ENCODE peak calls at places on chromosomes 1 and 21, in seven cellular contexts. A is prostate gland, B is transverse colon, Y is suprapubic skin, L is breast epithelium, E is H7, V is cardiac fibroblast. G is an unnamed sample.

GRCh38 chr1:165516469-165516868 is 27.3 kb upstream of the LRRC52 start:
- DNase-seq in A (no peak), Y (no peak), B (no peak), V (no peak), L (no peak), E (no peak), G (no peak)

GRCh38 chr1:20160034-20160433 is 20.9 kb downstream of the PLA2G2F start:
- DNase-seq in A (no peak), V (peak), L (no peak), B (no peak), Y (no peak), E (no peak), G (no peak)

GRCh38 chr1:147287133-147287865 is 44.8 kb downstream of the CHD1L start:
- DNase-seq in V (peak), E (no peak), Y (no peak), B (no peak), A (no peak), L (no peak), G (peak)

GRCh38 chr21:26794597-26795397 is 50.4 kb downstream of the ADAMTS1 start:
- DNase-seq in V (no peak), Y (no peak), E (no peak), L (no peak), A (no peak), B (no peak), G (no peak)

GRCh38 chr1:11207898-11208611 is 18.9 kb downstream of the ANGPTL7 start:
- DNase-seq in E (no peak), Y (no peak), B (no peak), L (no peak), V (peak), A (peak), G (no peak)

GRCh38 chr1:28580706-28581530 is 11.1 kb upstream of the RAB42 start:
- DNase-seq in Y (no peak), L (no peak), E (no peak), B (peak), A (peak), V (peak), G (no peak)

GRCh38 chr1:198088360-198089071 is 68.3 kb upstream of the NEK7 start:
- DNase-seq in A (no peak), B (no peak), L (no peak), E (peak), Y (no peak), V (peak), G (no peak)

GRCh38 chr1:107550358-107550757 is 409.5 kb downstream of the NTNG1 start:
- DNase-seq in E (no peak), B (no peak), Y (no peak), V (no peak), A (no peak), L (no peak), G (no peak)

GRCh38 chr1:171210355-171210754 is 25.3 kb downstream of the FMO2 start:
- DNase-seq in E (no peak), Y (no peak), L (no peak), A (peak), B (no peak), V (peak), G (no peak)

GRCh38 chr1:224118688-224119087 is 4.8 kb downstream of the FBXO28 start:
- DNase-seq in V (no peak), A (no peak), L (no peak), E (no peak), Y (no peak), B (no peak), G (no peak)

GRCh38 chr1:182392045-182393028 is 747 bp upstream of the GLUL start:
- DNase-seq in L (peak), V (peak), B (peak), A (peak), E (no peak), Y (no peak), G (no peak)

GRCh38 chr21:16837319-16837718 is 675.5 kb upstream of the CXADR start:
- DNase-seq in Y (no peak), E (no peak), B (no peak), L (no peak), A (no peak), V (peak), G (no peak)

GRCh38 chr21:45019076-45019886 is 55.1 kb upstream of the ADARB1 start:
- DNase-seq in Y (peak), V (no peak), A (no peak), E (peak), L (no peak), B (peak), G (no peak)

GRCh38 chr1:231184891-231185290 is 23.0 kb downstream of the TRIM67 start:
- DNase-seq in V (no peak), Y (no peak), L (no peak), B (no peak), E (no peak), A (no peak), G (no peak)

GRCh38 chr1:159266832-159267231 is 35.3 kb upstream of the FCER1A start:
- DNase-seq in A (no peak), V (peak), B (no peak), E (no peak), Y (no peak), L (no peak), G (no peak)

GRCh38 chr1:203451849-203452784 is 23.5 kb upstream of the PRELP start:
- DNase-seq in B (no peak), V (no peak), Y (no peak), A (no peak), E (no peak), L (no peak), G (no peak)
- H3K4me3 ChIP-seq in B (no peak), V (no peak), Y (no peak), A (no peak), E (no peak), L (no peak), G (no peak)

DNA sequence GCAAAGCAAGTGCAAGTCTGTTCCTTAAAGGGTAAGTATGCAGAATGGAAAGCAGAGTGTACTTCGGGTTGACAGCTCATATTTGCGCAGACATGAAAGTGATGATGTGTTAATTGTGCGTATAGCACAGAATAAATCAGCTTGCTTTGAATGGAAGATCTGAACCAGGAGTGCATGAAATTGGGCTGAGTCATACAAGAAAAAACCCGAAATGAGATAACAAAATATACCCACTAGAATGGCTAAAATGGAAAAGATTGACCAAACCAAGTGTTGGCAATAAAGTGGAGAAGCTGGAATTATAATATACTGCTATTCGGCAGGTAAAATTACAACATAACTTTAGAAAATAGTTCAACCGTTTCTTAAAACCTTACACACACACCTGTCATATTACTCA is 28.5 kb downstream of the CR1L start:
- DNase-seq in V (no peak), Y (no peak), L (no peak), B (no peak), A (no peak), E (no peak), G (no peak)
- H3K4me3 ChIP-seq in V (no peak), Y (no peak), L (no peak), B (no peak), A (no peak), E (no peak), G (no peak)

DNA sequence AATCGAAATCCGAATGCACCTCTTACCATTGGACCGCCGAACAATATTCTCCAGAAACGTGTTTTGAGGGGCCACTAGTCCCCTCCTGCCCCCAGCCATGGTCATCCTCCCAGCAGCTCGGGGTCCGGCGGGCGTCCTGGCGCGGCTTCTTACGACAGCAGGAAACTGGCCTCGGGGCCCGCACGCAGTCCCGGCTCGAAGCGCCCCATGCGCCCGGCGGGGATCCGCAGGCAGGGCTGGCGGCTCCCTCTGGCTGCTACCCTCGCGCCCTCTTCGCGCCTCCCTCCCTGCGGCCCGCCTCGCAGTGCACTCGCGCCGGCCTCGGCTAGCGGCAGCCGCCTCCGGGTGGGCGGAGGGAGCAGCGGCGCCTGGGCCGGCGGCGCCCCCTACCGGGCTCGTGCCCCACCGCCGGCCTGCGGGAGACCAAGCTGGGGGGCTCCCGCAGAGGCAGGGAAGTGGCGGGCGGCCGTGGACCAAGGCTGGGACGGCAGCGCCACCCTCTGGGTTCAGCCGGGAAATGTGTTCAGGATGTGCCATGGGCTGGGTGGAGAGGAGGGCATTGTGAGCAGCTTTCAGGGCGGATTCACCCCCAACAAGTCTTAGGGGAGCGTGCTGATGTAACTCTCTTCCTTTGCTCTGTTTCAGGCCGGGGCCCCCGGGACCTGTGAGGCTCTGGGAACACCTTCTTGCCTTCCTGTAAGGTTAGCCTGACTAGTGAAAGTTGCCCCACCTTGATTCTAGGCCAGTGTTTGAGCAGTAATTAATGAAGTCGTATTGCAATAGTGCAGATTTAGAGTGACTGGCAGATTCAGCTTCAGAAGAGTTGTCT is at the start of gene KCNH1:
- DNase-seq in E (peak), V (peak), B (peak), A (peak), Y (peak), L (peak), G (peak)
- H3K4me3 ChIP-seq in E (peak), V (peak), B (peak), A (peak), Y (peak), L (peak), G (peak)

GRCh38 chr1:214683596-214683995 is 80.6 kb downstream of the CENPF start:
- DNase-seq in Y (no peak), A (no peak), E (peak), V (no peak), L (no peak), B (no peak), G (no peak)

GRCh38 chr1:214685906-214686305 is 82.9 kb downstream of the CENPF start:
- DNase-seq in B (no peak), Y (no peak), E (no peak), L (no peak), V (no peak), A (no peak), G (no peak)

GRCh38 chr1:214688891-214689290 is 85.9 kb downstream of the CENPF start:
- DNase-seq in V (no peak), Y (no peak), A (no peak), E (no peak), B (no peak), L (no peak), G (no peak)

GRCh38 chr1:214686497-214686896 is 83.5 kb downstream of the CENPF start:
- DNase-seq in A (no peak), E (no peak), Y (no peak), V (no peak), L (no peak), B (no peak), G (no peak)
- H3K4me3 ChIP-seq in A (no peak), E (no peak), Y (no peak), V (no peak), L (no peak), B (no peak), G (no peak)

DNA sequence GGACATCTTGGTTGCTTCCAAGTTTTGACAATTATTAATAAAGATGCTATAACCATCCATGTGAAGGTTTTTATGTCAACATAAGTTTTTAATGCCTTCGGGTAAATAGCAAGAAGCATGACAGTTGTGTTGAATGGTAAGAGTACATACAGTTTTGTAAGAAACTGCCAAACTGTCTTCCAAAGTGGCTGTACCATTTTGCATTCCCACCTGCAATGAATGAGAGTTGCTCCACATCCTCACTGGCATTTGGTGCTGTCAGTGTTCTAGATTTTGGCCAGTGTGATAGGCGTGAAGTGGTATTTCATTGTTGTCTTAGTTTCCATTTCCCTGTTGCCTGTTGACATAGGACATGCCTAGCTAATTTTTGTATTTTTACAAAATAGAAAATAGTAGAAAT is 45.4 kb downstream of the CD58 start:
- DNase-seq in V (no peak), A (no peak), B (no peak), L (no peak), Y (no peak), E (no peak), G (no peak)
- H3K4me3 ChIP-seq in V (no peak), A (no peak), B (no peak), L (no peak), Y (no peak), E (no peak), G (no peak)

DNA sequence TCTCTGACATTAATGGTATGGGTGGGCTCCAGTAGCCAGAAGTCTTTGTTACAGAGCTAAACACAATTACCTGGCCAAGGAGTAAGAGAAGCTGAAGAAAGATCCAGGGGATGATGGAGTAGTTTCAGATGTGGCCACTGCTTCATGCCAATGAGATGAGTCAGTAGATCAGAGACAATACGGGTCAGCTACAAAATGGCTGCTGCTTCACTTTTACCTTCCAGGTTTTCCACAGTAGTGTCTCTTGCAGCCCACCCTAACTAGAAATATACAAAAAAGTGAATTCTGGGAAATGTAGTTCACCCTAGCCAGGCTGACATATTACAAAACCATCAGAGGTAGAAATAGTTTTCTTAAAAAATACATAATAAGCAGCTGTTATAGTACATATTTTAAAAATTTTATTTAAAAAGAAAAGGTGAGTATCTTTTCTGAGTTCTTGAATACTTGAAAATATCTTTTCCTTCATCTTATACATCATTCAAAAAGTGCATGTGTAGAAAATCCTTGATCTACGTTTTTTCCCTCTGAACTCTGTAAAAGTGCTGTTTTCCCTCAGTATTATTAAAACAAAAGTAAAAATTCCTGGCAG is 36.1 kb downstream of the LRIF1 start:
- DNase-seq in B (no peak), V (peak), Y (no peak), L (no peak), A (no peak), E (peak), G (no peak)
- H3K4me3 ChIP-seq in B (no peak), V (no peak), Y (no peak), L (no peak), A (no peak), E (no peak), G (no peak)

GRCh38 chr1:1554550-1554925 is 14.1 kb upstream of the TMEM240 start:
- DNase-seq in L (no peak), B (no peak), A (no peak), Y (no peak), V (no peak), E (no peak), G (no peak)
- H3K4me3 ChIP-seq in L (no peak), B (no peak), A (no peak), Y (no peak), V (no peak), E (no peak), G (no peak)

GRCh38 chr1:176178316-176178715 is 28.8 kb downstream of the COP1 start:
- DNase-seq in E (no peak), L (no peak), V (no peak), Y (no peak), A (no peak), B (no peak), G (no peak)

GRCh38 chr1:176187001-176187400 is 20.1 kb downstream of the COP1 start:
- DNase-seq in E (no peak), L (no peak), A (no peak), V (no peak), B (no peak), Y (no peak), G (no peak)

GRCh38 chr1:176188604-176189003 is 18.5 kb downstream of the COP1 start:
- DNase-seq in V (no peak), A (no peak), B (no peak), L (no peak), E (no peak), Y (no peak), G (no peak)

GRCh38 chr1:176177764-176178163 is 29.3 kb downstream of the COP1 start:
- DNase-seq in A (no peak), L (no peak), Y (no peak), E (no peak), B (no peak), V (no peak), G (no peak)

GRCh38 chr1:176183618-176184017 is 23.5 kb downstream of the COP1 start:
- DNase-seq in V (no peak), E (no peak), L (no peak), A (no peak), Y (no peak), B (no peak), G (no peak)
- H3K4me3 ChIP-seq in V (no peak), E (no peak), L (no peak), A (no peak), Y (no peak), B (no peak), G (no peak)

DNA sequence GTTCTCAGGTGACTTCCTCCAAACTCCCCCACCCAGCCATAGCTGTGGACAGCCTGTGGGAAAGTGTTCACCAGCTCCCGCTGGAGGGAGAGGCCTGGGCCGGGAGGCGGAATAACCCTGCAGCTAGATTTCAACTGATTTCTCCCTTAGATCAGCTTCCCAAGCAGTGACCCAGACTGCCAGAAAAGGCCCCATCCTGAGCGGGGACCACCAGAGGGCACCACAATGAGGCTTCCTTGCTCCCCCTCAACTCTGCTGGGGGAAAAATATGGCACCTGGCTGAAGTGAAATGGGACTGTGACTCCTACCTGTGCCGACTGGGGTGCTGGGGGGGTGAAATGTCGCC is 50.8 kb downstream of the RHBG start:
- DNase-seq in B (no peak), E (peak), L (no peak), V (no peak), A (no peak), Y (no peak), G (no peak)
- H3K4me3 ChIP-seq in B (no peak), E (peak), L (peak), V (no peak), A (no peak), Y (peak), G (no peak)

GRCh38 chr21:46064870-46065214 is 33.1 kb upstream of the COL6A2 start:
- DNase-seq in A (no peak), B (no peak), E (peak), Y (peak), V (no peak), L (peak), G (no peak)
- H3K4me3 ChIP-seq in A (no peak), B (no peak), E (no peak), Y (no peak), V (no peak), L (peak), G (no peak)

G was measured in skeletal muscle cell.